ENCODE peak calls at places on chromosomes 7 and 10, in five cellular contexts. G, L, R, V and J are unnamed samples.

GRCh38 chr10:10209152-10209551 is 808.5 kb upstream of the CELF2 start:
- DNase-seq in V (no peak), R (no peak), L (no peak), G (no peak), J (no peak)

GRCh38 chr10:63702107-63702506 is 180.9 kb downstream of the REEP3 start:
- DNase-seq in G (no peak), R (no peak), V (no peak), L (no peak), J (no peak)

GRCh38 chr7:47301078-47301477 is 280.8 kb downstream of the TNS3 start:
- DNase-seq in R (no peak), L (no peak), G (no peak), V (no peak), J (no peak)

GRCh38 chr7:33152087-33152486 is 22.7 kb downstream of the BBS9 start:
- DNase-seq in R (no peak), G (no peak), V (no peak), L (no peak), J (no peak)

GRCh38 chr7:81822811-81823210 is 53.0 kb upstream of the HGF start:
- DNase-seq in R (no peak), G (no peak), L (no peak), V (no peak), J (no peak)

GRCh38 chr10:119306964-119307363 is 99.6 kb downstream of the GRK5 start:
- DNase-seq in G (no peak), V (no peak), R (no peak), L (no peak), J (no peak)

GRCh38 chr7:143408686-143409551 is at the start of gene EPHA1:
- DNase-seq in V (no peak), R (peak), L (peak), G (no peak), J (no peak)

GRCh38 chr10:73910764-73911552 is at the start of gene PLAU:
- DNase-seq in R (peak), L (no peak), V (peak), G (peak), J (peak)

GRCh38 chr7:100088621-100089457 is at the start of gene COPS6:
- DNase-seq in V (peak), L (peak), G (peak), R (peak), J (peak)

GRCh38 chr10:17375936-17376584 is 78.3 kb downstream of the ST8SIA6 start:
- DNase-seq in G (no peak), R (no peak), V (no peak), L (no peak), J (no peak)

GRCh38 chr7:12066561-12066960 is 144.5 kb upstream of the TMEM106B start:
- DNase-seq in G (no peak), L (peak), V (no peak), R (no peak), J (no peak)

GRCh38 chr7:130070900-130071622 is 727 bp downstream of the KLHDC10 start:
- DNase-seq in L (no peak), G (no peak), R (no peak), V (no peak), J (peak)

GRCh38 chr10:13271552-13272163 is 28.2 kb downstream of the PHYH start:
- DNase-seq in L (no peak), G (peak), R (peak), V (peak), J (no peak)

GRCh38 chr10:28920091-28920490 is 242.8 kb downstream of the BAMBI start:
- DNase-seq in L (no peak), G (no peak), R (no peak), V (no peak), J (no peak)

GRCh38 chr7:69450436-69450835 is 147.8 kb upstream of the AUTS2 start:
- DNase-seq in L (no peak), R (no peak), G (peak), V (no peak), J (no peak)

GRCh38 chr10:32795598-32796183 is 162.3 kb downstream of the ITGB1 start:
- DNase-seq in L (no peak), V (peak), R (no peak), G (no peak), J (no peak)

GRCh38 chr10:97539523-97540200 is 32.9 kb upstream of the ANKRD2 start:
- DNase-seq in R (no peak), V (peak), L (no peak), G (no peak), J (no peak)

GRCh38 chr7:36207451-36208291 is 54.6 kb downstream of the EEPD1 start:
- DNase-seq in V (peak), L (no peak), R (peak), G (peak), J (no peak)

GRCh38 chr10:112115781-112116385 is 67.7 kb downstream of the GPAM start:
- DNase-seq in R (peak), V (no peak), G (no peak), L (no peak), J (no peak)

GRCh38 chr7:116500071-116500853 is 724 bp downstream of the CAV2 start:
- DNase-seq in L (peak), V (peak), G (peak), R (peak), J (no peak)

GRCh38 chr10:92595505-92595904 is 2.6 kb downstream of the KIF11 start:
- DNase-seq in R (no peak), L (no peak), V (no peak), G (no peak), J (no peak)

GRCh38 chr7:134931487-134931886 is 54.8 kb upstream of the AGBL3 start:
- DNase-seq in V (peak), G (no peak), L (no peak), R (no peak), J (no peak)

DNA sequence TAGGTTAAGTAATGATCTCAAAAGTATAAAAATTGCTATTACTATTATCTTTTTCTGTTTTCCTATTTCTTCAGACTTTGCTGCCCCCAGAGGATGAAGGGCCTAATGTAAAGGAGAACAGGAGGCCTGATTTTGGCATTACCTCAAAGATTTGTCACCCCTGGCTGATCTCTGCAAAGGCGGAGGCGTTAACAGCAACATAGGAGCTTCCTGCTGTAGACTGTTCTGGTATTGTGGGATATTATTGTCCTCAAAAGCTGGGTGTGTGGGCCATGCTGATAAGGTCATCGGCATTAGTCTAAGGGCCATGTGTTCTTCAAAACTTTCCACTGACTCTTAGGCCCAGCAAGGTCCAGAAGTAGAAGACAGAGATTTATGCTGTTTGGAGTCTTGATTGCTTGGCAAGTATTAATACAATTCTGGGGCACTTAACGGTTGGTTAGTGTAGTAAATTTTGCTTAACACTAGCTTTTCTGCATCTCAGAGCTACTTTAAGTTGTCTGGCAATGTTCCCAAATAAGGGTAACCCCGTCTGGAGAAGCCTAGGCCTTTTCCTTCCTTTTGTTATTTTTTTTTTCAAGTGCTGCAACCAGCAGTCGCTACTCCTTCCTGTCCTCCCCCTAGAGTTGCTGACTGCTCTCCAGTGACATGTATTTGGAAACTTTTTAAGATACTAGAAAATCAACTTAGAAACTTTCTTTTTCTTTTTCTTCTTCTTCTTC is 14.0 kb upstream of the ENTPD1 start:
- DNase-seq in L (no peak), G (no peak), V (peak), R (no peak), J (no peak)
- TF ChIP-seq CTCF in L (no peak), G (peak), V (no peak), R (peak), J (peak)

GRCh38 chr10:86349474-86349873 is 17.1 kb downstream of the GRID1 start:
- DNase-seq in V (no peak), L (no peak), R (no peak), G (no peak), J (no peak)
- TF ChIP-seq CTCF in V (no peak), L (no peak), R (no peak), G (no peak), J (peak)

GRCh38 chr7:27850531-27850930 is 110.6 kb downstream of the TAX1BP1 start:
- DNase-seq in R (no peak), V (no peak), L (no peak), G (no peak), J (no peak)
- TF ChIP-seq CTCF in R (no peak), V (no peak), L (no peak), G (no peak), J (no peak)

DNA sequence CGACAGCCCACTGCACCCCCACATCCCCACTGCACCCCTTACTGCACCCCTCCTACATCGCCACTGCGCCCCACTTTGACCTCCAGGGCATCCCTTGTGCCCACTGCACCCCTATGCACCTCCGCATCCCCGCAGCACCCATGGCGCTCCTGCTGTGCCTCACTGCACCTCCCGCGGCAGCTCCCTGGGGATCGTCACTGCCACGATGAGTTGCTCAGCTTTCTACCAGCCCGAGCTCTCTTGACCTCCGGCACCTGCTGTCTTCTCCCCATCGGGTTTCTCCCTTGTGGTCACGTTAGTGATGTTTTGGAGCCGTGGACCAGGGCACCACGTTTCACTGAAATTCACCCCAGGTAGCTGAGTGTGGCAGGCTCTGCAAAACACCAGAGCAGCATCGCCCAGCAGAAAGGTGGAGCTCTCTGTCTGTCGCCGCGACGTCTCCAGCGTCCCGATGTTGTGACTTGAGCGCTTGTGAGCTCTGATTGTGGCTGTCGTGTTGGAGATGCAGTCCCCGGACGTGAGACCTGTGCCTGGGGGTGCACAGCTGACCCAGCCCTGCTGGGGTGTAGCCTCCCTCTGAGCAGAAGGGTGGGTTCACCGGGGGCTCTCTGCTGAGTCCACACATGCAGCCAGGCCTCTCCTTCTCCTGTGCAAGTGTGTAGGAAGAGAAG is 147.7 kb downstream of the DNAJB6 start:
- DNase-seq in V (no peak), R (peak), L (no peak), G (peak), J (peak)
- TF ChIP-seq CTCF in V (no peak), R (no peak), L (no peak), G (no peak), J (no peak)